ENCODE peak calls at places on chromosomes 7 and 10, in nine cellular contexts. T is heart left ventricle; I is heart right ventricle; J is mammary epithelial cell; L is CD4-positive, alpha-beta memory T cell; A is PC-3; R is hepatocyte; Z is colonic mucosa; W is uterus. Q is an unnamed sample.

GRCh38 chr10:124701881-124702656 is 42.1 kb downstream of the FAM53B start:
- DNase-seq in A (no peak), R (no peak), L (peak; percentile 78), Z (no peak), W (peak; percentile 83), I (no peak), T (peak; percentile 65), J (no peak), Q (no peak)

GRCh38 chr7:12594122-12594897 is 23.8 kb downstream of the SCIN start:
- DNase-seq in W (no peak), T (no peak), Z (no peak), L (no peak), I (no peak), J (no peak), A (peak; percentile 18), R (no peak), Q (no peak)

GRCh38 chr10:113108180-113108835 is 158.3 kb downstream of the TCF7L2 start:
- DNase-seq in I (no peak), L (no peak), W (no peak), A (peak; percentile 13), J (no peak), Z (peak; percentile 50), R (no peak), T (no peak), Q (no peak)

GRCh38 chr10:35933940-35934636 is 292.0 kb upstream of the FZD8 start:
- DNase-seq in I (no peak), R (no peak), W (no peak), L (no peak), T (no peak), J (no peak), Z (no peak), A (no peak), Q (no peak)

GRCh38 chr7:142870147-142870559 is 15.3 kb downstream of the EPHB6 start:
- DNase-seq in J (no peak), T (peak; percentile 14), A (no peak), Z (no peak), W (no peak), L (no peak), I (no peak), R (no peak), Q (peak; percentile 46)

GRCh38 chr7:22853674-22854157 is 31.1 kb upstream of the TOMM7 start:
- DNase-seq in Z (peak; percentile 30), A (peak; percentile 34), J (no peak), R (no peak), I (no peak), T (no peak), W (no peak), L (peak; percentile 74), Q (no peak)

GRCh38 chr7:7921830-7922229 is 46.8 kb upstream of the GLCCI1 start:
- DNase-seq in Z (no peak), A (no peak), T (no peak), J (no peak), R (no peak), L (no peak), W (no peak), I (no peak), Q (no peak)

GRCh38 chr10:121362026-121362425 is 236.2 kb downstream of the FGFR2 start:
- DNase-seq in T (no peak), A (no peak), W (no peak), I (no peak), R (no peak), J (no peak), Z (no peak), L (no peak), Q (no peak)

GRCh38 chr7:7554647-7555575 is 11.8 kb upstream of the MIOS start:
- DNase-seq in A (no peak), R (no peak), J (no peak), Z (no peak), W (no peak), T (no peak), L (no peak), I (no peak), Q (no peak)

GRCh38 chr10:122152544-122152943 is 118.6 kb upstream of the BTBD16 start:
- DNase-seq in I (peak; percentile 88), A (no peak), T (peak; percentile 85), Z (no peak), R (no peak), W (peak; percentile 65), L (no peak), J (no peak), Q (no peak)

GRCh38 chr10:77855404-77856155 is 71.0 kb downstream of the DLG5 start:
- DNase-seq in L (no peak), I (no peak), Z (no peak), J (no peak), W (no peak), A (no peak), T (no peak), R (no peak), Q (no peak)

GRCh38 chr7:39592586-39592985 is 26.4 kb downstream of the YAE1 start:
- DNase-seq in L (no peak), I (no peak), T (no peak), Z (no peak), W (no peak), R (no peak), A (peak; percentile 46), J (peak; percentile 69), Q (no peak)

GRCh38 chr10:3485287-3485686 is 299.7 kb downstream of the KLF6 start:
- DNase-seq in L (no peak), A (no peak), Z (no peak), T (no peak), W (no peak), R (no peak), I (no peak), J (no peak), Q (no peak)

DNA sequence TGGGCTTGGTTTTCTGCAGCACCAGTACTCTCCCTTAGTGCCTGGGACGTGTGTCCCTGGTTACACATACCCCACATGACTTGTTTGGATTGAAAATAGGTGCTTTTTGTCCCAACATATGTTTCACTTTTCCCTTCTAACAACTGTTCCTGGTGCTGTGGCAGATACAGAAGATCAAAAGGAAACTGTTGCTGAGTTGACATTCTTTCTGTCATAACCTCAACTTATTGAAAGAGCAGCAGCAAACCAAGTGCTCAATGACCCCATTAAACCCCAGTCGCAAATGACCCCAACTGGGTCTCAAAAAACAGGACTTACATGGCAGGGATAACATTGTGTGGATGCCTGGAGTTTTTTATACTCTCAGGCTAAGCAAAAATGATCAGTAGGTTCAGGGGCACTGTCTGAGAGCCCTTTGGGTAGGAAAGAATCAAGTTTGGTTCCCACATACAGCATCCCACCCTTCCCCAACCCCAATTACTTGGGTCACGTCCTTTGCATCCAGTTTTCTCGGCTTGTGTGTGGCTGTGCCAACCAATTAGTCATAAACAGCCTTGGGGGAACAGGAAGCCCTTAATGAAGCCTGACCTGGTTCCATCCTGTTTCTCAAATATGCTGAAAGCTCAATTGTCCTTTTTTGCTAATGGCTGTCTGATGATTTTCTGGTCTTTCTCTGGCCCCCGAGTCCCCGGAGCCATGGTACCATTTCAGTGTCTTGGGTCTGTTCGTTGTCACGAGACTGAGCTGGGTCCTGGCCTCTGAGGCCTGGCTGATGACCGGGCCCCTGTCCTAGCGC is 4.9 kb downstream of the HKDC1 start:
- DNase-seq in J (peak; percentile 66), W (no peak), A (peak; percentile 72), I (no peak), L (no peak), Z (no peak), R (no peak), T (no peak), Q (peak; percentile 39)
- H3K4me1 ChIP-seq in J (peaks cover 40% of the 10 kb centered on the region), W (no peaks in the 10 kb centered on the region), A (peaks cover 33% of the 10 kb centered on the region), I (peaks cover 8% of the 10 kb centered on the region), L (peaks cover 72% of the 10 kb centered on the region), Z (peaks cover 13% of the 10 kb centered on the region), R (peaks cover 5% of the 10 kb centered on the region), T (no peaks in the 10 kb centered on the region), Q (no peaks in the 10 kb centered on the region)

GRCh38 chr10:17523246-17523753 is 68.9 kb upstream of the ST8SIA6 start:
- DNase-seq in L (no peak), A (no peak), T (no peak), I (no peak), W (no peak), J (no peak), Z (no peak), R (no peak), Q (no peak)

GRCh38 chr10:17516376-17516775 is 62.0 kb upstream of the ST8SIA6 start:
- DNase-seq in Z (no peak), W (no peak), J (peak; percentile 60), I (no peak), L (no peak), R (no peak), T (no peak), A (no peak), Q (no peak)

GRCh38 chr10:17518338-17518737 is 63.9 kb upstream of the ST8SIA6 start:
- DNase-seq in J (no peak), L (no peak), W (no peak), T (no peak), Z (no peak), R (no peak), A (no peak), I (no peak), Q (no peak)

GRCh38 chr10:17523917-17524316 is 69.5 kb upstream of the ST8SIA6 start:
- DNase-seq in Z (peak; percentile 43), T (no peak), L (no peak), W (no peak), I (no peak), R (no peak), J (peak; percentile 29), A (no peak), Q (no peak)

GRCh38 chr10:17519457-17519856 is 65.1 kb upstream of the ST8SIA6 start:
- DNase-seq in L (no peak), J (no peak), R (no peak), W (no peak), A (no peak), I (no peak), T (no peak), Z (no peak), Q (no peak)
- H3K9me3 ChIP-seq in L (no peaks in the 10 kb centered on the region), J (no peaks in the 10 kb centered on the region), R (no peaks in the 10 kb centered on the region), W (no peaks in the 10 kb centered on the region), A (no peaks in the 10 kb centered on the region), I (no peaks in the 10 kb centered on the region), T (no peaks in the 10 kb centered on the region), Z (no peaks in the 10 kb centered on the region), Q (no peaks in the 10 kb centered on the region)

DNA sequence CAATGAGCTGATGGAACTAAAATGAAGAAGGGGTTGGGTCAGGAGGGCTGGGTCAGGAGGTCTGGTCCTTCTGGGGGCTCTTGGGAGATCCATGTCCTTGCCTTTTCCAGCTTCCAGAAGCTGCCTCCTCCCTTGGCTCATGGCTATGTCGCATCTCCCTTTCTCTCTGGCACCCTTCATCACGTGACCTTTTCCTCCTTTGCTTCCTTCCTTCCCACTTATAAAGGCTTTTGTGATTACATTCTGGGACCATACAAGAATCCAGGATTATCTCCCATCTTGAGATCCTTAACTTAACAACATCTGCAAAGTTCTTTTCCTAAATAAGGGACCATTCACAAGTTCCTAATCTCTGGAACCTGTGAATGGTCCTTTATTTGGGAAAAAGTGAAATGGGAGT is 290.2 kb downstream of the GALNT17 start:
- DNase-seq in R (no peak), J (no peak), A (no peak), Z (no peak), T (no peak), W (no peak), I (no peak), L (no peak), Q (no peak)
- H3K27ac ChIP-seq in R (no peak overlapping the region), J (no peak overlapping the region), A (no peak overlapping the region), Z (no peak overlapping the region), T (no peak overlapping the region), W (no peak overlapping the region), I (no peak overlapping the region), L (no peak overlapping the region), Q (no peak overlapping the region)

DNA sequence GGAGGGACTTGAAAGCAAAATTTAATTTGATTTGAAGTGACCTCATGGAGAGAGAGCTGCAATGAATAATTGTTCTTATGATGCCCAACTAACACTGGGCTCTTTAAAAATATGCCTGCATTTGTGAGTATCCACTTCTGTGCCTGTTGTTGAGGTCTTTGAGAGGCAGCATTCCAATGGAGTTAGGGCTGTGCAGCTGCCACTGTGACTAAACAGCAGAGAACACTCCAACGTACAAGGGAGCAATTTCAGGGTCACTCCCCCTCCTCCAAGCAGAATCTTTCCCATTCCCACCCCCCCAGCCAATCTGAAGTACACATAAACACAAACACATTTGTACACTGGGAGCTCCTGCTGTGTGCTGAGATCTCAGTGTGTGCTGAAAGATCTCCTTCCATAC is 28.0 kb upstream of the GSAP start:
- DNase-seq in I (no peak), W (no peak), L (no peak), A (no peak), R (no peak), T (no peak), J (no peak), Z (no peak), Q (no peak)
- H3K4me1 ChIP-seq in I (no peaks in the 10 kb centered on the region), W (no peaks in the 10 kb centered on the region), L (no peaks in the 10 kb centered on the region), A (peaks cover 42% of the 10 kb centered on the region), R (no peaks in the 10 kb centered on the region), T (no peaks in the 10 kb centered on the region), J (peaks cover 32% of the 10 kb centered on the region), Z (no peaks in the 10 kb centered on the region), Q (no peaks in the 10 kb centered on the region)